ENCODE peak calls at places on chromosomes 11 and 22, in four cellular contexts. One of them, this sample, is unnamed.

GRCh38 chr11:120571476-120571875 is 59.9 kb downstream of the GRIK4 start:
- DNase-seq in GM23248: no peak
- DNase-seq in endothelial cell of umbilical vein: no peak
- DNase-seq in mesendoderm: no peak
- DNase-seq in this sample: peak; percentile 18

GRCh38 chr11:57092028-57092698 is 89.6 kb upstream of the LRRC55 start:
- DNase-seq in GM23248: no peak
- DNase-seq in endothelial cell of umbilical vein: no peak
- DNase-seq in mesendoderm: no peak
- DNase-seq in this sample: no peak

GRCh38 chr11:102932678-102933077 is 22.9 kb downstream of the MMP13 start:
- DNase-seq in GM23248: peak; percentile 69
- DNase-seq in endothelial cell of umbilical vein: no peak
- DNase-seq in mesendoderm: no peak
- DNase-seq in this sample: no peak

GRCh38 chr22:19874307-19875060 is 19.8 kb upstream of the GNB1L start:
- DNase-seq in GM23248: peak; percentile 33
- DNase-seq in endothelial cell of umbilical vein: peak; percentile 77
- DNase-seq in mesendoderm: no peak
- DNase-seq in this sample: peak; percentile 72

GRCh38 chr11:65014146-65014960 is at the start of gene ARL2:
- DNase-seq in GM23248: peak; percentile 89
- DNase-seq in endothelial cell of umbilical vein: no peak
- DNase-seq in mesendoderm: no peak
- DNase-seq in this sample: no peak

GRCh38 chr11:128725630-128726461 is 32.0 kb downstream of the FLI1 start:
- DNase-seq in GM23248: peak; percentile 53
- DNase-seq in endothelial cell of umbilical vein: no peak
- DNase-seq in mesendoderm: no peak
- DNase-seq in this sample: no peak

GRCh38 chr11:14677146-14677545 is 33.5 kb downstream of the PDE3B start:
- DNase-seq in GM23248: no peak
- DNase-seq in endothelial cell of umbilical vein: no peak
- DNase-seq in mesendoderm: no peak
- DNase-seq in this sample: no peak

GRCh38 chr11:47056261-47056915 is 119.8 kb downstream of the CSTPP1 start:
- DNase-seq in GM23248: peak; percentile 80
- DNase-seq in endothelial cell of umbilical vein: peak; percentile 54
- DNase-seq in mesendoderm: no peak
- DNase-seq in this sample: no peak

GRCh38 chr11:27205269-27205668 is 157.7 kb downstream of the CCDC34 start:
- DNase-seq in GM23248: no peak
- DNase-seq in endothelial cell of umbilical vein: no peak
- DNase-seq in mesendoderm: no peak
- DNase-seq in this sample: no peak

GRCh38 chr11:34198523-34198922 is 93.1 kb downstream of the NAT10 start:
- DNase-seq in GM23248: peak; percentile 21
- DNase-seq in endothelial cell of umbilical vein: no peak
- DNase-seq in mesendoderm: no peak
- DNase-seq in this sample: no peak

GRCh38 chr22:49201046-49201970 is 626.4 kb downstream of the BRD1 start:
- DNase-seq in GM23248: no peak
- DNase-seq in endothelial cell of umbilical vein: no peak
- DNase-seq in mesendoderm: no peak
- DNase-seq in this sample: peak; percentile 56

GRCh38 chr11:18064035-18064434 is 18.0 kb upstream of the TPH1 start:
- DNase-seq in GM23248: no peak
- DNase-seq in endothelial cell of umbilical vein: no peak
- DNase-seq in mesendoderm: no peak
- DNase-seq in this sample: no peak

GRCh38 chr11:129853508-129854228 is 38.0 kb downstream of the TMEM45B start:
- DNase-seq in GM23248: peak; percentile 9
- DNase-seq in endothelial cell of umbilical vein: no peak
- DNase-seq in mesendoderm: no peak
- DNase-seq in this sample: peak; percentile 85

DNA sequence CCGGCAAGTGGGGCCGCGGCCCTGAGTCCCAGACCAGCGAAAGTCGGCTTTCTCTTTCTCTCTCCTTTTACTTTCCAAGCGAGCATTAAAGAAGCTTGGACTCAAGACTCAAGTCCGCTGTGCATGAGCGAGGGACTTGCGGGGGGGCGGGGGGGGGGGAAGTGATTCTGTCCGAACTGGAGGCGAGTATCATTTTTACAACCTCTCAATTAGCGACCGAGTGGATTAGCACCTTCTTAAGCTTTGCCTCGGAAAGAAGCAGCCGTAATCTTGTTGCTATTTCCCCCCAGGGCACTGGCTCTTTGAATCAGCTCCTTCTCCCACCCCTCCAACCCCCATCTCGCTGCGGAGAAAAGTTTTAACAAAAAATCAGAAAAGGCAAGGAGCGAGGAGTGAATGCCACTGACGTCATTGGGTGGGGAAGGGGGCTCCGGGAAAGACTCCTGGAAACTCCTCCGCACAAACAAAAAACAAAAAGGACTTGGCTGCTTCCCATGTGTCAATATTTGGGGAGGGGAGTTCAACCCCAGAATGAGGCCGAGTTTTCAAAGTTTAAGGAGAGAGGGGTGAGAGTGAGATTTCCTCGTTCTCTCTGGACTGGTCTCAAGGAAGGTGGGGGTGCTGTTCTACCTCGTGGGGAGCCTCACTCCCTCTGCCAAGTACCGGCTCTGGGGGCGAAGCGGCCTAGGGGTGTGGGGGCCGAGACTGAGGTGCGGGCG is 2.3 kb upstream of the PAX6 start:
- DNase-seq in GM23248: no peak
- DNase-seq in endothelial cell of umbilical vein: no peak
- DNase-seq in mesendoderm: peak; percentile 89
- DNase-seq in this sample: no peak
- H3K9ac ChIP-seq in GM23248: no peak overlapping the region
- H3K9ac ChIP-seq in endothelial cell of umbilical vein: no peak overlapping the region
- H3K9ac ChIP-seq in mesendoderm: no peak overlapping the region
- H3K9ac ChIP-seq in this sample: no peak overlapping the region

GRCh38 chr11:1229471-1230120 is 6.7 kb downstream of the MUC5B start:
- DNase-seq in GM23248: no peak
- DNase-seq in endothelial cell of umbilical vein: no peak
- DNase-seq in mesendoderm: no peak
- DNase-seq in this sample: peak; percentile 71

GRCh38 chr11:1227551-1228182 is 4.8 kb downstream of the MUC5B start:
- DNase-seq in GM23248: no peak
- DNase-seq in endothelial cell of umbilical vein: no peak
- DNase-seq in mesendoderm: no peak
- DNase-seq in this sample: peak; percentile 67

GRCh38 chr11:1226981-1227550 is 4.2 kb downstream of the MUC5B start:
- DNase-seq in GM23248: peak; percentile 47
- DNase-seq in endothelial cell of umbilical vein: no peak
- DNase-seq in mesendoderm: peak; percentile 25
- DNase-seq in this sample: peak; percentile 71

GRCh38 chr11:1228921-1229451 is 6.1 kb downstream of the MUC5B start:
- DNase-seq in GM23248: no peak
- DNase-seq in endothelial cell of umbilical vein: no peak
- DNase-seq in mesendoderm: no peak
- DNase-seq in this sample: peak; percentile 54

DNA sequence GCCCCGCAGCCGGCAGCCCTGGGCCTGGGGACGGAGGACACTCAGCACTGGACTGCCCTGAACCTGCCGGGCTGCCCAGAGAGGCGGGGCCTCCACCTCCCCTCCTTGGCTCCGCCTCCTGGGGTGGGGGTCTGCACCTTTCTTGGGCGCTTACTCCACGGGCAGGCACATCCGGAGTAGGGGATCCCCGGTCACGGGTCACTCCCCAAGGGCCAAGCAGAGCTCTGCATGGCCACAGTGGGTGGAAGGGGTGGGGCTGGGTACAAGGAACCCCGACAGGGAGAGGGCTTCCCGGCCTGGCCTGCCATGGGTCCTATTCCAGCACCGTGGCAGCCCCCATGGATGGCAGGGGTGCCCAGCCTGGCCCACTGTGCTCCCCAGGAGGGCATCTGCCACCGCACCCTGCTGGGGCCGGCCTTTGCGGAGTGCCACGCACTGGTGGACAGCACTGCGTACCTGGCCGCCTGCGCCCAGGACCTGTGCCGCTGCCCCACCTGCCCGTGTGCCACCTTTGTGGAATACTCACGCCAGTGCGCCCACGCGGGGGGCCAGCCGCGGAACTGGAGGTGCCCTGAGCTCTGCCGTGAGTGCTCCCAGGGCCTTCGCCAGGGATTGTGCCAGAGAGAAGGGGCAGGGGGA is 5.4 kb downstream of the MUC5B start:
- DNase-seq in GM23248: no peak
- DNase-seq in endothelial cell of umbilical vein: no peak
- DNase-seq in mesendoderm: no peak
- DNase-seq in this sample: peak; percentile 73
- H3K9ac ChIP-seq in GM23248: no peak overlapping the region
- H3K9ac ChIP-seq in endothelial cell of umbilical vein: no peak overlapping the region
- H3K9ac ChIP-seq in mesendoderm: no peak overlapping the region
- H3K9ac ChIP-seq in this sample: no peak overlapping the region

GRCh38 chr22:36466258-36466657 is 15.2 kb downstream of the TXN2 start:
- DNase-seq in GM23248: no peak
- DNase-seq in endothelial cell of umbilical vein: no peak
- DNase-seq in mesendoderm: no peak
- DNase-seq in this sample: no peak
- H3K9ac ChIP-seq in GM23248: no peak overlapping the region
- H3K9ac ChIP-seq in endothelial cell of umbilical vein: peak overlapping the region; percentile 57
- H3K9ac ChIP-seq in mesendoderm: no peak overlapping the region
- H3K9ac ChIP-seq in this sample: no peak overlapping the region

GRCh38 chr11:3904228-3904627 is 48.8 kb downstream of the STIM1 start:
- DNase-seq in GM23248: peak; percentile 29
- DNase-seq in endothelial cell of umbilical vein: no peak
- DNase-seq in mesendoderm: no peak
- DNase-seq in this sample: no peak

GRCh38 chr11:3907590-3907989 is 52.1 kb downstream of the STIM1 start:
- DNase-seq in GM23248: no peak
- DNase-seq in endothelial cell of umbilical vein: no peak
- DNase-seq in mesendoderm: no peak
- DNase-seq in this sample: no peak

GRCh38 chr11:3903207-3903896 is 47.9 kb downstream of the STIM1 start:
- DNase-seq in GM23248: no peak
- DNase-seq in endothelial cell of umbilical vein: no peak
- DNase-seq in mesendoderm: no peak
- DNase-seq in this sample: no peak

GRCh38 chr11:3905080-3905953 is 49.9 kb downstream of the STIM1 start:
- DNase-seq in GM23248: peak; percentile 84
- DNase-seq in endothelial cell of umbilical vein: no peak
- DNase-seq in mesendoderm: peak; percentile 34
- DNase-seq in this sample: no peak

DNA sequence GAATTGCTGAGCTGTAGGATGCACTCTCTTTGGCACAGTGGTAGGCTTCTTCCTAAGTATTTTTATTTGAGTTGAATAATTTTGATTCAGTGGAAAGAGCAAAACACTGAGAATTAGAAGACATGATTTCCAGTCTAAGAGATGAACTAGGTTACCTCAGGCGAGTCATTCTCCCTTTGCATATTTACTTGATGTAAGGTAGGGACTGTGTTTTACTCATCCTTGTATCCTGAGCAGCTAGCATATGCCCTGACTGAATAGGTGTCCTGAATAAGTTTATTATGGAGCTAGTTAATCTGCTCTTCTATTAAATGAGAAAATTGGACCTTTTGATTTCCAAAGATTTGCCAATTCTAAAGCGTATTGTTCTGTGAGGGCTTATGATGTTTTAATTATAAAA is 50.7 kb downstream of the STIM1 start:
- DNase-seq in GM23248: peak; percentile 28
- DNase-seq in endothelial cell of umbilical vein: no peak
- DNase-seq in mesendoderm: no peak
- DNase-seq in this sample: no peak
- H3K9ac ChIP-seq in GM23248: peak overlapping the region; percentile 65
- H3K9ac ChIP-seq in endothelial cell of umbilical vein: no peak overlapping the region
- H3K9ac ChIP-seq in mesendoderm: no peak overlapping the region
- H3K9ac ChIP-seq in this sample: no peak overlapping the region

GRCh38 chr22:42282943-42283287 is 12.5 kb upstream of the TCF20 start:
- DNase-seq in GM23248: peak; percentile 15
- DNase-seq in endothelial cell of umbilical vein: no peak
- DNase-seq in mesendoderm: no peak
- DNase-seq in this sample: no peak
- H3K9ac ChIP-seq in GM23248: no peak overlapping the region
- H3K9ac ChIP-seq in endothelial cell of umbilical vein: no peak overlapping the region
- H3K9ac ChIP-seq in mesendoderm: peak overlapping the region; percentile 9
- H3K9ac ChIP-seq in this sample: no peak overlapping the region

DNA sequence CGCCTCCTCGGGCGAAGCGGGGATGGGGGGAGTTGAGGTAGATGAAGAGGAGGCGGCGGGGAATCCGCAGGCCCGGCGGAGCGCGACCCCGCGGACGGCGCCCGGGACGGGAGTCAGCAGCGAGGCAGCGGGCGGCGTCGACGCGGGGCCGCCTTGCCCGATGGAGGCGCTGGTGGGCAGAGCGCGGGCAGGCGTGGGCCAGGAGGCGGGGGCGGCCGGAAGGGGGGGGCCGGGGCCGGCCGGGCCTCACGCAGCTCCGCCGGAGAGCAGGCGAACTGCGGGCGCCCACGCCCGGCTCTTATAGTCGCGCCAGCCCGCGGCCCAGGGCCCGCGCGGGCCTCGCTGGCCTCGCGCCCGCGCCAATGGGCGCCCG is at the start of gene IGF2:
- DNase-seq in GM23248: no peak
- DNase-seq in endothelial cell of umbilical vein: no peak
- DNase-seq in mesendoderm: no peak
- DNase-seq in this sample: peak; percentile 72
- H3K9ac ChIP-seq in GM23248: no peak within 1 kb of the TSS
- H3K9ac ChIP-seq in endothelial cell of umbilical vein: no peak within 1 kb of the TSS
- H3K9ac ChIP-seq in mesendoderm: no peak within 1 kb of the TSS
- H3K9ac ChIP-seq in this sample: no peak within 1 kb of the TSS

GRCh38 chr11:114483929-114484328 is 44.7 kb downstream of the REXO2 start:
- DNase-seq in GM23248: no peak
- DNase-seq in endothelial cell of umbilical vein: no peak
- DNase-seq in mesendoderm: peak; percentile 55
- DNase-seq in this sample: no peak

GRCh38 chr11:114478768-114479167 is 39.5 kb downstream of the REXO2 start:
- DNase-seq in GM23248: peak; percentile 13
- DNase-seq in endothelial cell of umbilical vein: no peak
- DNase-seq in mesendoderm: peak; percentile 40
- DNase-seq in this sample: no peak

GRCh38 chr11:114479331-114479730 is 40.1 kb downstream of the REXO2 start:
- DNase-seq in GM23248: no peak
- DNase-seq in endothelial cell of umbilical vein: no peak
- DNase-seq in mesendoderm: no peak
- DNase-seq in this sample: no peak

GRCh38 chr11:114477946-114478537 is 38.8 kb downstream of the REXO2 start:
- DNase-seq in GM23248: no peak
- DNase-seq in endothelial cell of umbilical vein: no peak
- DNase-seq in mesendoderm: peak; percentile 76
- DNase-seq in this sample: no peak

DNA sequence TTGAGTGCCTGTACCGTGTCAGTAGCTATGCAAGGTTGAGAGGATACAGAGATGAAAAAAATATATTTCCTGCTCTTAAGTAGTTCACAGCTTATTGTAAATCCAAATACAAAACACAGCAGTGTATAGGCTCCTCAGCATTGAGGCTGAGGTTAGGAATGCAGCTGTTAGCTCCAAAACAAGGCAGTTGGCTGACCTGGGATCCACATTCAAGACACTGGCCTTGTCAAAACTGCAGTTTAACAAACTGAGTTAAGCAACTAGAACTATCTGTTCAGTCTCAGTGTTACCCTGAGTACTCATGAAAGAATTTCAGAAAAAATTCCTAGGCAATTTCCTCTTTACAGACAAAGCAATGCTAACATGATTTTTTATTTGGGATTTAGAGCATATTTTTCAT is 42.8 kb downstream of the REXO2 start:
- DNase-seq in GM23248: peak; percentile 6
- DNase-seq in endothelial cell of umbilical vein: no peak
- DNase-seq in mesendoderm: no peak
- DNase-seq in this sample: no peak
- H3K9ac ChIP-seq in GM23248: no peak overlapping the region
- H3K9ac ChIP-seq in endothelial cell of umbilical vein: no peak overlapping the region
- H3K9ac ChIP-seq in mesendoderm: no peak overlapping the region
- H3K9ac ChIP-seq in this sample: no peak overlapping the region

This sample was measured in kidney.